ENCODE peak calls at places on chromosomes 11 and 22, in nine cellular contexts. I is stomach, G is lower lobe of right lung, W is AG10803, B is fibroblast of the aortic adventitia, N is lower leg skin, X is MM.1S, J is WTC11, H is progenitor cell of endocrine pancreas. Y is an unnamed sample.

GRCh38 chr11:278001-278951 is at the start of gene NLRP6:
- DNase-seq in I (no peak), J (no peak), H (no peak), W (no peak), N (peak), X (no peak), G (no peak), B (no peak), Y (no peak)

GRCh38 chr11:61975638-61976419 is 8.4 kb upstream of the FTH1 start:
- DNase-seq in W (peak), N (peak), G (no peak), B (no peak), H (no peak), I (no peak), J (no peak), X (no peak), Y (no peak)

GRCh38 chr11:71446942-71447688 is 1.1 kb downstream of the DHCR7 start:
- DNase-seq in H (no peak), G (no peak), X (no peak), B (peak), N (no peak), I (no peak), J (no peak), W (peak), Y (peak)

GRCh38 chr22:35363571-35364086 is 17.3 kb upstream of the HMOX1 start:
- DNase-seq in B (no peak), J (no peak), G (no peak), H (no peak), X (no peak), N (no peak), W (no peak), I (no peak), Y (no peak)

GRCh38 chr22:17479129-17479528 is 84.2 kb upstream of the SLC25A18 start:
- DNase-seq in G (no peak), N (no peak), I (no peak), J (no peak), H (no peak), X (no peak), B (no peak), W (no peak), Y (no peak)

GRCh38 chr22:17773606-17774205 is 563 bp downstream of the BID start:
- DNase-seq in J (peak), N (no peak), W (no peak), G (peak), H (peak), X (peak), B (no peak), I (peak), Y (no peak)

GRCh38 chr11:94648789-94649188 is 81.6 kb downstream of the PIWIL4 start:
- DNase-seq in X (no peak), H (no peak), W (no peak), I (no peak), B (no peak), G (no peak), J (no peak), N (no peak), Y (no peak)

GRCh38 chr11:48307760-48308386 is 1.9 kb downstream of the OR4S1 start:
- DNase-seq in I (peak), J (peak), W (peak), N (no peak), X (peak), G (no peak), H (peak), B (peak), Y (peak)

GRCh38 chr22:46484861-46485595 is 52.4 kb downstream of the CELSR1 start:
- DNase-seq in H (no peak), W (no peak), I (no peak), N (no peak), J (no peak), G (no peak), X (no peak), B (peak), Y (peak)

GRCh38 chr11:86629070-86629706 is 43.2 kb downstream of the ME3 start:
- DNase-seq in J (no peak), I (no peak), G (no peak), N (no peak), B (peak), H (no peak), W (peak), X (no peak), Y (no peak)

GRCh38 chr22:36360871-36361383 is 26.8 kb downstream of the MYH9 start:
- DNase-seq in G (no peak), J (no peak), B (peak), H (no peak), W (peak), I (no peak), N (no peak), X (no peak), Y (no peak)

GRCh38 chr11:77102246-77103210 is at the start of gene OMP:
- DNase-seq in I (no peak), G (no peak), H (no peak), X (no peak), B (no peak), N (no peak), W (no peak), J (no peak), Y (no peak)

GRCh38 chr11:91248199-91248807 is 976.3 kb upstream of the FAT3 start:
- DNase-seq in N (no peak), X (peak), G (no peak), H (no peak), B (peak), W (no peak), I (peak), J (peak), Y (no peak)

GRCh38 chr11:69447786-69448185 is 33.7 kb upstream of the LINC01488 start:
- DNase-seq in B (no peak), N (no peak), G (peak), H (no peak), X (no peak), J (no peak), I (peak), W (no peak), Y (peak)

GRCh38 chr11:129264114-129264513 is 72.0 kb upstream of the ARHGAP32 start:
- DNase-seq in W (no peak), N (no peak), J (no peak), I (no peak), H (no peak), X (no peak), G (no peak), B (no peak), Y (no peak)

GRCh38 chr22:23606204-23607131 is 25.7 kb downstream of the DRICH1 start:
- DNase-seq in G (no peak), I (no peak), H (no peak), J (no peak), X (no peak), B (no peak), N (peak), W (no peak), Y (no peak)

GRCh38 chr11:121889931-121890330 is 226.1 kb downstream of the BLID start:
- DNase-seq in I (no peak), J (no peak), H (no peak), B (peak), G (no peak), N (no peak), X (no peak), W (peak), Y (peak)

GRCh38 chr11:45089251-45089650 is 57.2 kb upstream of the PRDM11 start:
- DNase-seq in G (no peak), I (peak), X (no peak), N (peak), J (no peak), W (peak), B (peak), H (no peak), Y (peak)

DNA sequence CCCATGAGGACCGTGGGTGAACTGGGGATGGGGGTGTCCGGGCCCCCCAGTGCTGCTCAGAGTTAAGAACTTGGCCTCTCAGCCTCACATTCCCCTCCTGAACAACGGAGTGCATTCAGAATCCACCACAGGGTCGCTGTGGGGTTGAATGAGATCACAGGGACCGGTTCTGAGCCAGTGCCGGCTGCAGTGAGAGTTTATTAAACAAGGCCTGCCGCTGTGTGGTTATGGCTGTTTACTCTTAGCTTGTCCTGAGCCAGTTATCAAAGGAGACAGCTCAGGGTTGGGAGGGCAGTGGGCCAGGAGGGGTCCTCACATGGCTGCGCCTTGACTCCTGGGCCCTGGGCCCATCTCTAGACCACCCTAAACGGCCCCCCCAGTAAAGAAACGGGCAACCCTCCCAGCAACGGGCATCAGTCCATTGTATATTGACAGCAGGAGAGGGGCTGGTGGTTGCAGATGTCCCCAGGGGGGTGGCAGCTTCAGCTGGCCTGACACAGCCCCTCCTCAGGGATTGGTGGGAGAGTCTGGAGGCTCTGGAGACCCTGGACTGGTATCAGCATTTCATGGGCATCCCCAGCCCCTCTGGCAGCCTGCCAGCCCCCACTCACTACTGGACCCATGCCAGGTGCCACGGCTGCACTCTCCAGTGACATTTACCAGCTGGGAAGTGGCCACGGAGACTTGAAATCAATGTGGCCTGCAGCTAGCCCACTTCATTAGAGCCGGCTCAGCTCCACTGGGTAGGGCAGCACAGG is 15.1 kb upstream of the CABP7 start:
- DNase-seq in H (no peak), G (no peak), N (no peak), X (no peak), W (peak), B (peak), J (no peak), I (peak), Y (peak)
- TF ChIP-seq CTCF in H (no peak), G (no peak), N (no peak), X (no peak), W (no peak), B (no peak), J (no peak), I (no peak), Y (no peak)

DNA sequence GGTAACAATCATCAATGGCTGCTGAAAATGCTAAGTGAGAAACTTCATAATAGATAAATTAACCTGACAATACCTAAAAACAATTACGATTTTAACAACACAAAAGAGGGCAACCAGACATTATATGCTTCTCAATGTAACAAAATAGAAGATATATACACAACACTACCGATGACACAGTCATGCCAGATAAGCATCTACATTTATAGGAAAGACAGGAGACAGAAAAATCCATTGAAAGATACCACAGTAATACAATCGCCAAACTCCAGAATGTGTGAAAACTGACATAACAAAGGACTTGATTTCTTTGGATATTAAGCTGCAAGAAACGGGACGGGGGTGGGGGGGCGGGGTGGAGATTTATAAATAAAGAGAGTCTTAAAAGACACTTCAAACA is 28.3 kb downstream of the USP28 start:
- DNase-seq in X (no peak), W (no peak), H (no peak), J (no peak), N (no peak), B (no peak), G (no peak), I (no peak), Y (no peak)
- TF ChIP-seq CTCF in X (no peak), W (no peak), H (no peak), J (no peak), N (no peak), B (no peak), G (no peak), I (no peak), Y (no peak)

DNA sequence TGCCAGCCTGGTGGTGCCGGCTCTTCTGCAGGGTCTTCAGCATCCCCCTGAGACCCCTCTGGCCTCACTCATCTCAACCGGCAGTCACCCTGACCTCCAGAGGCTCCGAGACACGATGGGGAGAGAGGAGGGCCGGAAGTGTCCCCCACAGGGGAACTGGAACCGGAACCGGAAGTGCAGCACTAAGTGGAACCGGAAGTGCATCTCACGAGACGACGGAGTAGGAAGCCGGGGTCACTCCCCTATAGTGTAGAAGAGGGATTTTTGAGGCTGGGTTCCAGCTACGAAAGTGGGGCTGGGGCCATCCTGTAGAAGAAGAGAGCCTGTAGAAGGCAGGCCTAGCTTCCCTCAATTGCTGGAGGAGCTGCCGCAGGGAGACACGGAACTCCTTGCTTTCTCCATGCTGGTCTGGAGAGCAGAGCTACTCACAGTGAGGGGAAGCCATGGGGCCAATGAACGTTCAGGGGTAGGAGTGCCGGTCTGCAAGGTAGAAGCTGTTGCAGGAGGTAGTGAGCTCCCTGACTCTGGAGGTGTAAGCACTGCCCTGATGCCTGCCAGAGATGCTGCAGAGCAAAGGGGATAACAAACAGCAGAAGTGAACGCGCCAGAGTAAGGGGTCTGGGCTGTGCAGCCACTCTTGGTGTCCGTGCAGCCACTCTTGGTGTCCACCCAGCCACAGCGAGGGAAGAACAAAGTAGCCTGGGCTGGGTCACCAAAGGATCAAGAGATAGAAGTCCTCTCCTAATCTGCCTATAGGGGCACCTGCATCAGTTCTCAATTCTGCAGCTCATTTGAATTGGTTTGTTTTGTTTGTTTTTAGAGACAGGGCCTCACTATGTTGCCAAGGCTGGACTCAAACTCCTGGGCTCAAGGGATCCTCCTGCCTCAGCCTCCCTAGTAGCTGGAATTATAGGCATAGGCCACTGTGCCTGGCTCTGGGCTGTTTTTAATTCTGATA is 21.9 kb downstream of the SCUBE1 start:
- DNase-seq in H (no peak), I (no peak), X (no peak), B (no peak), G (no peak), N (no peak), W (no peak), J (no peak), Y (no peak)
- TF ChIP-seq CTCF in H (no peak), I (no peak), X (no peak), B (no peak), G (no peak), N (no peak), W (no peak), J (no peak), Y (no peak)

GRCh38 chr11:123249354-123249753 is 54.3 kb upstream of the CLMP start:
- DNase-seq in N (peak), H (no peak), B (no peak), J (no peak), I (no peak), W (peak), X (no peak), G (no peak), Y (peak)
- TF ChIP-seq CTCF in N (no peak), H (no peak), B (no peak), J (no peak), I (no peak), W (no peak), X (no peak), G (no peak), Y (no peak)

Y was measured in HFFc6.